ENCODE peak calls at places on chromosomes 6 and 20, in six cellular contexts. Q, I, E, P, B and X are unnamed samples.
A peak's percentile ranks its signal among the peaks of the same experiment; 100 is the strongest.

GRCh38 chr6:155328539-155329459 is 14.5 kb upstream of the TFB1M start:
- DNase-seq in E (no peak), I (no peak), B (peak; percentile 72), P (no peak), Q (no peak), X (no peak)

GRCh38 chr20:51094221-51094620 is 71.3 kb upstream of the KCNG1 start:
- DNase-seq in P (no peak), B (no peak), Q (no peak), I (no peak), E (no peak), X (no peak)

GRCh38 chr6:73585566-73586415 is 65.0 kb upstream of the EEF1A1 start:
- DNase-seq in Q (no peak), P (no peak), E (peak; percentile 33), I (no peak), B (peak; percentile 88), X (no peak)

GRCh38 chr6:45737331-45738056 is 278.2 kb downstream of the CLIC5 start:
- DNase-seq in Q (no peak), B (no peak), P (no peak), E (no peak), I (no peak), X (no peak)

GRCh38 chr20:61818746-61819483 is 246.8 kb downstream of the TAF4 start:
- DNase-seq in Q (no peak), I (no peak), P (no peak), E (no peak), B (no peak), X (no peak)

GRCh38 chr6:56868687-56869086 is 86.2 kb upstream of the BEND6 start:
- DNase-seq in B (no peak), P (no peak), E (no peak), I (no peak), Q (no peak), X (no peak)

GRCh38 chr6:81731814-81732213 is 20.7 kb downstream of the TENT5A start:
- DNase-seq in B (no peak), I (no peak), P (no peak), Q (no peak), E (no peak), X (no peak)

GRCh38 chr6:72649032-72649984 is 27.4 kb downstream of the KCNQ5 start:
- DNase-seq in E (no peak), P (no peak), I (no peak), Q (no peak), B (no peak), X (no peak)

GRCh38 chr6:87366428-87366827 is 21.8 kb downstream of the C6orf163 start:
- DNase-seq in P (no peak), I (no peak), Q (no peak), E (no peak), B (no peak), X (no peak)

GRCh38 chr20:59042151-59042795 is at the start of gene PRELID3B:
- DNase-seq in E (no peak), Q (no peak), I (no peak), B (peak; percentile 79), P (peak; percentile 50), X (peak; percentile 59)

GRCh38 chr6:96834070-96834469 is 3.2 kb downstream of the GPR63 start:
- DNase-seq in B (no peak), Q (no peak), P (no peak), I (no peak), E (no peak), X (no peak)

GRCh38 chr20:46089076-46089337 is 755 bp downstream of the NCOA5 start:
- DNase-seq in Q (no peak), E (no peak), B (no peak), I (no peak), P (no peak), X (no peak)

GRCh38 chr6:97282238-97282725 is 734 bp downstream of the MMS22L start:
- DNase-seq in E (peak; percentile 2), P (no peak), Q (no peak), I (no peak), B (peak; percentile 29), X (no peak)

GRCh38 chr20:4064118-4064962 is 49.0 kb upstream of the RNF24 start:
- DNase-seq in Q (no peak), B (peak; percentile 80), E (peak; percentile 76), I (no peak), P (peak; percentile 53), X (no peak)

GRCh38 chr6:134363323-134364039 is 45.6 kb upstream of the SGK1 start:
- DNase-seq in I (no peak), E (peak; percentile 27), B (peak; percentile 21), P (no peak), Q (no peak), X (no peak)

GRCh38 chr20:458766-459165 is 3.6 kb downstream of the TBC1D20 start:
- DNase-seq in E (no peak), B (no peak), I (no peak), Q (no peak), P (no peak), X (no peak)

GRCh38 chr6:29656798-29657197 is at the start of gene MOG:
- DNase-seq in I (peak; percentile 16), E (no peak), P (no peak), B (no peak), Q (no peak), X (no peak)

GRCh38 chr20:1375515-1375914 is 17.3 kb downstream of the FKBP1A start:
- DNase-seq in E (no peak), B (no peak), P (no peak), I (no peak), Q (no peak), X (no peak)

GRCh38 chr20:36784116-36784515 is 10.6 kb upstream of the DSN1 start:
- DNase-seq in E (no peak), B (no peak), P (no peak), Q (no peak), I (no peak), X (no peak)

GRCh38 chr20:23655551-23656211 is 17.9 kb upstream of the CST3 start:
- DNase-seq in E (no peak), B (no peak), Q (no peak), P (no peak), I (peak; percentile 27), X (no peak)

GRCh38 chr6:13260116-13260598 is 68.2 kb downstream of the TBC1D7 start:
- DNase-seq in E (no peak), B (no peak), I (no peak), P (no peak), Q (no peak), X (no peak)

GRCh38 chr20:44908987-44909871 is 631 bp upstream of the PABPC1L start:
- DNase-seq in Q (no peak), B (no peak), E (no peak), P (no peak), I (no peak), X (no peak)

GRCh38 chr6:39951716-39952115 is 17.5 kb upstream of the MOCS1 start:
- DNase-seq in B (no peak), Q (no peak), P (no peak), E (no peak), I (no peak), X (no peak)

GRCh38 chr6:131451330-131452195 is 121.5 kb upstream of the ARG1 start:
- DNase-seq in E (no peak), B (no peak), I (no peak), P (no peak), Q (no peak), X (no peak)

GRCh38 chr6:64477311-64477850 is 841.8 kb downstream of the PHF3 start:
- DNase-seq in Q (no peak), P (no peak), I (no peak), E (no peak), B (no peak), X (no peak)